ENCODE peak calls at places on chromosomes 12 and 14, in four cellular contexts. W, L, R and Y are unnamed samples.

GRCh38 chr12:22856120-22856699 is 231.2 kb downstream of the ETNK1 start:
- DNase-seq in W (peak; percentile 42), L (peak; percentile 7), R (peak; percentile 30), Y (peak; percentile 39)

GRCh38 chr14:54166049-54166950 is 209.7 kb upstream of the BMP4 start:
- DNase-seq in W (peak; percentile 45), L (no peak), R (no peak), Y (no peak)

GRCh38 chr12:64610660-64611429 is 550 bp downstream of the RASSF3 start:
- DNase-seq in W (peak; percentile 55), L (no peak), R (peak; percentile 80), Y (peak; percentile 53)

GRCh38 chr12:120640840-120641833 is 711 bp downstream of the CABP1 start:
- DNase-seq in W (peak; percentile 46), L (no peak), R (peak; percentile 70), Y (peak; percentile 39)

GRCh38 chr12:121536929-121537813 is 43.7 kb downstream of the KDM2B start:
- DNase-seq in W (peak; percentile 74), L (no peak), R (peak; percentile 60), Y (peak; percentile 72)

GRCh38 chr12:124835652-124836410 is 27.8 kb downstream of the SCARB1 start:
- DNase-seq in W (no peak), L (no peak), R (no peak), Y (no peak)

GRCh38 chr14:35333797-35334743 is 41.9 kb downstream of the PSMA6 start:
- DNase-seq in W (no peak), L (no peak), R (peak; percentile 48), Y (no peak)

GRCh38 chr12:68428724-68429580 is 96.8 kb upstream of the MDM1 start:
- DNase-seq in W (no peak), L (no peak), R (no peak), Y (peak; percentile 91)

GRCh38 chr14:106277503-106277902 is 751.1 kb downstream of the TMEM121 start:
- DNase-seq in W (no peak), L (no peak), R (peak; percentile 30), Y (no peak)

GRCh38 chr12:94204647-94205247 is 56.4 kb downstream of the PLXNC1 start:
- DNase-seq in W (no peak), L (no peak), R (peak; percentile 28), Y (no peak)

GRCh38 chr14:99535448-99535847 is 54.2 kb downstream of the CCNK start:
- DNase-seq in W (no peak), L (no peak), R (no peak), Y (peak; percentile 32)

GRCh38 chr14:99441918-99442317 is 38.7 kb downstream of the SETD3 start:
- DNase-seq in W (no peak), L (no peak), R (no peak), Y (no peak)

GRCh38 chr12:119686776-119687175 is 18.8 kb downstream of the PRKAB1 start:
- DNase-seq in W (no peak), L (no peak), R (no peak), Y (no peak)

GRCh38 chr12:26119391-26119981 is 5.4 kb downstream of the BHLHE41 start:
- DNase-seq in W (peak; percentile 67), L (peak; percentile 51), R (peak; percentile 43), Y (peak; percentile 73)

GRCh38 chr14:106802413-106803364 is 1276.3 kb downstream of the TMEM121 start:
- DNase-seq in W (no peak), L (no peak), R (peak; percentile 4), Y (no peak)

GRCh38 chr12:123492290-123492689 is 34.4 kb downstream of the SNRNP35 start:
- DNase-seq in W (no peak), L (no peak), R (no peak), Y (no peak)

GRCh38 chr12:24595652-24596235 is 353.2 kb downstream of the BCAT1 start:
- DNase-seq in W (no peak), L (no peak), R (peak; percentile 5), Y (peak; percentile 11)

GRCh38 chr14:68403794-68404522 is 388.9 kb downstream of the ZFP36L1 start:
- DNase-seq in W (no peak), L (no peak), R (no peak), Y (no peak)

GRCh38 chr12:538731-539539 is 79.2 kb downstream of the B4GALNT3 start:
- DNase-seq in W (peak; percentile 80), L (peak; percentile 45), R (no peak), Y (peak; percentile 44)

GRCh38 chr14:25121342-25122129 is 71.6 kb upstream of the STXBP6 start:
- DNase-seq in W (no peak), L (no peak), R (peak; percentile 7), Y (peak; percentile 93)

DNA sequence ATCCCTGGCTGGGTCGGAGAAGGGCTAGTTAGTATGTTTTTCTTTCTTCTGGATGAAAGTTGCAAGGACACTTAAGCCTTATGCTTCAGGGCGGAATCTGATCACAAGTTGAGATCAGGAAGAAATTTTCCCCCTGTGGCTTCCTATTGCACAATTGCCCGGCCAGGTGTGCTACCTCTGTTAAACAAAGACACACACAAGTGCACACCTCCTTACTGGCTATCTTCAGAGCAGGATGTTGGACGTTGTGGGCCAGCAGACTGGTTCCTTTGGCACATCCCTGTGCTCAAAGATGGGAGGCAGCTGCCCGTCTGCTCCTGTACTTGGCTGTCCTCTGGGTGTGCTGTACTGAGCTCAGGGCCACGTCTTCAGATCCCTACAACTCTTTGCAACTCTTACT is 19.1 kb downstream of the ETV6 start:
- DNase-seq in W (no peak), L (no peak), R (no peak), Y (no peak)
- H4K20me1 ChIP-seq in W (peaks cover 2% of the 10 kb centered on the region), L (no peaks in the 10 kb centered on the region), R (peaks cover under 1% of the 10 kb centered on the region), Y (no peaks in the 10 kb centered on the region)

GRCh38 chr14:81466854-81467253 is 66.7 kb upstream of the STON2 start:
- DNase-seq in W (no peak), L (no peak), R (no peak), Y (no peak)

GRCh38 chr14:81465507-81466228 is 65.5 kb upstream of the STON2 start:
- DNase-seq in W (no peak), L (no peak), R (no peak), Y (no peak)

GRCh38 chr14:81459912-81460311 is 59.8 kb upstream of the STON2 start:
- DNase-seq in W (no peak), L (no peak), R (no peak), Y (no peak)

GRCh38 chr14:81459421-81459820 is 59.3 kb upstream of the STON2 start:
- DNase-seq in W (no peak), L (no peak), R (no peak), Y (no peak)

GRCh38 chr14:81464253-81465001 is 64.3 kb upstream of the STON2 start:
- DNase-seq in W (peak; percentile 79), L (peak; percentile 40), R (peak; percentile 74), Y (peak; percentile 39)
- H3K4me3 ChIP-seq in W (peak overlapping the region; percentile 38), L (peak overlapping the region; percentile 49), R (peak overlapping the region; percentile 29), Y (peak overlapping the region; percentile 49)

DNA sequence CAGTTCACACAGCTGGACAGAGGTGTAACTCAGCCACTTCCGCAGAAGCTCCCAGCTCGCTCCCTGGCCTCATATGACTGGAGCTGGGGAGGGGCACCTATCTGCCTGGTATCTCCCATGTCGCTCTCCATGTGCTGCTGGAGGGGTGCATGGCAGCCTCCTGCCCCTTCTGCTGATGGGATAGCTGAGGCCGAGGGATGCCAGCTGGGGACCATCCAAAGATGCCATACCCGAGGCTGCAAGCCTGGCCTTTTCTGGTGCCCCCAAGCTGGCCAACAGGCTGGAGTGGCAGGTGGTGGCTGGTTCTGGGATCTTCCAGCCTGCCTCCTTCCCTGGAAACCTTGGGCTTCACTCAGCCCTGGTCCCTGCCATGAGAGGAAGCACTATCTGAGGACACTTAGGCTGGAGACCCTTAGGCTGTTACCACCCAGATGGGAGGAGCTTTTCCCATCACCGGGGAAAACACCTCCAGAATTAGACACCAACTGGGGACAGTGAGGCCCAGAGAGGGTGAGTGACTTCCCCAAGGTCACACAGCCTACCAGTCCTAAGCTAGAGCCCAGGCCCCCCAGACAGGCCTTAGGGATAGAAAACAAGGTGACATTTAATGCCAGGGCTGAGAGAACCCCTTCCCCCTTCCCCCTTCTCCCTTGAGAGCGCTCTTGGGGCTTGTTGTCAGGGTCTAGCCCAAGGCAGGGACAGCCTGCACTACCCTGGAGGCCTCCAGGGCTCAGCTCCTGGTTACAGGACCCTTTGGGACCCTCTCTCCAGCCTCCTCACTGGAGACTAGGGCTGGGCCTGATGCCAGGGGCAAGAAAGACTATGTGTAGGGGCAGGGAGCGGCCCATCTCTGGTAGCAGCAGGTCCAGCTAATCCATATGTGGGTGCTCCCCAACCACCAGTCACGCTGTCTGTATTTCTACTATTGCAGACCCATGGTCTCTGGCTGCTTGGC is 7.1 kb downstream of the DTX1 start:
- DNase-seq in W (no peak), L (no peak), R (no peak), Y (no peak)
- H4K20me1 ChIP-seq in W (no peaks in the 10 kb centered on the region), L (no peaks in the 10 kb centered on the region), R (peaks cover 15% of the 10 kb centered on the region), Y (peaks cover 2% of the 10 kb centered on the region)

DNA sequence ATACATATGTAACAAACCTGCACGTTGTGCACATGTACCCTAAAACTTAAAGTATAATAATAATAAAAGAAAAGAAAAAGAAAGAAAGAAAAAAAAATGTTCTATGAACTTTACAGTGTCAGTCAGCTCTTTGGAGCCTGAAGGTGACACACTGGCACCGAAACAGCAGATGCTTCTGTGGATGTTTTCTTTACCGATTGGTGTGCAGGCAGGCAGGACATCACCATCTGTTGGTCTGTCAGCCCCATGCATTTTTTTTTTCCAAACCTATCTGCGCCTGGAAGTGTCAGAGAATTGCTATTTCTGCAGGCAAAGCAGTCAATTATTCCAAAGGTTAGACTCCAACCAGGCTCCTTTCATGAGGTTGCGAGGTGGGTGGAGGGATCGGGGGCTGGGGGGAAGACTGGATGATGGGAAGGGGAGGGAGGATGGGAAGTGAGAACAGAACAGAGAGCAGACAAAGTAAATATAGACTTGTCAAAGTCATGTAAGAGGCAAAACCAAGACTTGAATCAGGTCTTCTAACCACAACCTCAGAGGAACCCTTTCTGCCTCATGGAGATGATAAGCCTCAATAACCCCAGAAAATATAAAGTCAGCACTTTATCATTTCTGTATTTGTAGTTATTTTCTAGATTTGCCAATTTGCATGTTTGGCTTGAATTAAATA is 117.7 kb downstream of the OTOGL start:
- DNase-seq in W (no peak), L (no peak), R (no peak), Y (peak; percentile 21)
- H3K4me3 ChIP-seq in W (no peak overlapping the region), L (no peak overlapping the region), R (no peak overlapping the region), Y (no peak overlapping the region)

DNA sequence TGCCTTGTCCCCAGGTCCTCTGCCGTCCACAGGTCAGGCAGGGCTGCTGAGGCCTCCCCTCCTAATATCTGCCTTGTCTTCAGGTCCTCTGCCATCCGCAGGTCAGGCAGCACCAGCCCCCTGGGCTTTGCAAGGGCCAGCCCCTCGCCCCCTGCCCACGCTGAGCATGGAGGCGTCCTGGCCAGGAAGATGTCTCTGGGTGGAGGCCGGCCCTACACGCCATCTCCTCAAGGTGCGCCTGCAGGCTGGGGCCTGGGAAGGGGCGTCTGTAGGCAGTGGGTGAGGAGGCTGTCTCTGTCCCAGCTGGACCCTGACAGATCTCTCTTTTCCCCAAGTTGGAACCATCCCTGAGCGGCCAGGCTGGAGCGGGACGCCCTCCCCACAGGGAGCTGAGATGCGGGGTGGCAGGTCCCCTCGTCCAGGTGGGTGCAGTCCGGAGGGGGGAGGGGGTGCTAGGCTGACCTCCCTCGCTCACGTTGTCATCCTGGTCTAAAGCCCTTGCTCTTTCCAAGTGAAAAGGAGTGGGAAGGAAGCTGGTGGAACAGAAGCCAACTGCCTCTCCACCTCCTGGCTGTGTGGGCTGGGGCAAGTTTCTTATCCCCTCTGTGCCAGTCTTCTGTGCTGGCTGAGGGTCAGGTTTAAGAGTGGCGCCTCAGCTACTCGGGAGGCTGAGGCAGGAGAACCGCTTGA is 13.9 kb upstream of the PUS1 start:
- DNase-seq in W (no peak), L (no peak), R (no peak), Y (no peak)
- H4K20me1 ChIP-seq in W (no peaks in the 10 kb centered on the region), L (no peaks in the 10 kb centered on the region), R (no peaks in the 10 kb centered on the region), Y (no peaks in the 10 kb centered on the region)